ENCODE peak calls at places on chromosomes 11 and 22, in ten cellular contexts. One of them, this sample, is unnamed.

GRCh38 chr11:59173080-59173963 is 1.4 kb downstream of the DTX4 start:
- DNase-seq in A549: no peak
- DNase-seq in GM10248: no peak
- DNase-seq in upper lobe of left lung: peak; percentile 58
- DNase-seq in osteoblast: peak; percentile 86
- DNase-seq in endothelial cell: peak; percentile 58
- DNase-seq in HFF-Myc: no peak
- DNase-seq in GM20000: no peak
- DNase-seq in stomach: peak; percentile 35
- DNase-seq in spleen: peak; percentile 86
- DNase-seq in this sample: no peak

GRCh38 chr11:128857341-128857740 is 9.8 kb downstream of the KCNJ1 start:
- DNase-seq in A549: no peak
- DNase-seq in GM10248: no peak
- DNase-seq in upper lobe of left lung: no peak
- DNase-seq in osteoblast: no peak
- DNase-seq in endothelial cell: no peak
- DNase-seq in HFF-Myc: no peak
- DNase-seq in GM20000: no peak
- DNase-seq in stomach: no peak
- DNase-seq in spleen: no peak
- DNase-seq in this sample: no peak

GRCh38 chr11:8372641-8373381 is 109.1 kb upstream of the LMO1 start:
- DNase-seq in A549: no peak
- DNase-seq in GM10248: no peak
- DNase-seq in upper lobe of left lung: no peak
- DNase-seq in osteoblast: no peak
- DNase-seq in endothelial cell: no peak
- DNase-seq in HFF-Myc: no peak
- DNase-seq in GM20000: no peak
- DNase-seq in stomach: no peak
- DNase-seq in spleen: peak; percentile 51
- DNase-seq in this sample: peak; percentile 54

GRCh38 chr22:36022162-36022561 is 6.5 kb downstream of the RBFOX2 start:
- DNase-seq in A549: no peak
- DNase-seq in GM10248: no peak
- DNase-seq in upper lobe of left lung: no peak
- DNase-seq in osteoblast: peak; percentile 53
- DNase-seq in endothelial cell: no peak
- DNase-seq in HFF-Myc: no peak
- DNase-seq in GM20000: no peak
- DNase-seq in stomach: no peak
- DNase-seq in spleen: no peak
- DNase-seq in this sample: no peak

GRCh38 chr11:113540416-113541330 is 65.5 kb upstream of the DRD2 start:
- DNase-seq in A549: no peak
- DNase-seq in GM10248: no peak
- DNase-seq in upper lobe of left lung: no peak
- DNase-seq in osteoblast: no peak
- DNase-seq in endothelial cell: no peak
- DNase-seq in HFF-Myc: no peak
- DNase-seq in GM20000: no peak
- DNase-seq in stomach: no peak
- DNase-seq in spleen: no peak
- DNase-seq in this sample: no peak

GRCh38 chr11:37171451-37171850 is 573.4 kb upstream of the RAG2 start:
- DNase-seq in A549: no peak
- DNase-seq in GM10248: no peak
- DNase-seq in upper lobe of left lung: no peak
- DNase-seq in osteoblast: no peak
- DNase-seq in endothelial cell: no peak
- DNase-seq in HFF-Myc: no peak
- DNase-seq in GM20000: no peak
- DNase-seq in stomach: no peak
- DNase-seq in spleen: no peak
- DNase-seq in this sample: no peak

GRCh38 chr22:27318516-27318915 is 483.0 kb downstream of the MN1 start:
- DNase-seq in A549: no peak
- DNase-seq in GM10248: no peak
- DNase-seq in upper lobe of left lung: no peak
- DNase-seq in osteoblast: peak; percentile 87
- DNase-seq in endothelial cell: no peak
- DNase-seq in HFF-Myc: peak; percentile 12
- DNase-seq in GM20000: no peak
- DNase-seq in stomach: no peak
- DNase-seq in spleen: no peak
- DNase-seq in this sample: no peak

GRCh38 chr11:94459576-94459975 is 34.1 kb downstream of the MRE11 start:
- DNase-seq in A549: no peak
- DNase-seq in GM10248: no peak
- DNase-seq in upper lobe of left lung: no peak
- DNase-seq in osteoblast: no peak
- DNase-seq in endothelial cell: no peak
- DNase-seq in HFF-Myc: no peak
- DNase-seq in GM20000: no peak
- DNase-seq in stomach: no peak
- DNase-seq in spleen: no peak
- DNase-seq in this sample: no peak

GRCh38 chr22:49977578-49977977 is 17.0 kb downstream of the PIM3 start:
- DNase-seq in A549: no peak
- DNase-seq in GM10248: no peak
- DNase-seq in upper lobe of left lung: no peak
- DNase-seq in osteoblast: no peak
- DNase-seq in endothelial cell: no peak
- DNase-seq in HFF-Myc: no peak
- DNase-seq in GM20000: no peak
- DNase-seq in stomach: no peak
- DNase-seq in spleen: no peak
- DNase-seq in this sample: peak; percentile 14

GRCh38 chr11:3093281-3094191 is 36.3 kb upstream of the CARS1 start:
- DNase-seq in A549: no peak
- DNase-seq in GM10248: peak; percentile 12
- DNase-seq in upper lobe of left lung: no peak
- DNase-seq in osteoblast: peak; percentile 51
- DNase-seq in endothelial cell: no peak
- DNase-seq in HFF-Myc: no peak
- DNase-seq in GM20000: no peak
- DNase-seq in stomach: peak; percentile 25
- DNase-seq in spleen: no peak
- DNase-seq in this sample: peak; percentile 87

GRCh38 chr11:12706531-12707499 is 32.6 kb downstream of the TEAD1 start:
- DNase-seq in A549: no peak
- DNase-seq in GM10248: no peak
- DNase-seq in upper lobe of left lung: peak; percentile 36
- DNase-seq in osteoblast: no peak
- DNase-seq in endothelial cell: no peak
- DNase-seq in HFF-Myc: no peak
- DNase-seq in GM20000: no peak
- DNase-seq in stomach: peak; percentile 44
- DNase-seq in spleen: no peak
- DNase-seq in this sample: no peak

GRCh38 chr11:113849713-113850112 is 25.7 kb downstream of the USP28 start:
- DNase-seq in A549: no peak
- DNase-seq in GM10248: no peak
- DNase-seq in upper lobe of left lung: no peak
- DNase-seq in osteoblast: no peak
- DNase-seq in endothelial cell: no peak
- DNase-seq in HFF-Myc: no peak
- DNase-seq in GM20000: no peak
- DNase-seq in stomach: no peak
- DNase-seq in spleen: no peak
- DNase-seq in this sample: no peak

GRCh38 chr11:96038046-96038445 is 114.1 kb upstream of the MTMR2 start:
- DNase-seq in A549: no peak
- DNase-seq in GM10248: no peak
- DNase-seq in upper lobe of left lung: no peak
- DNase-seq in osteoblast: no peak
- DNase-seq in endothelial cell: no peak
- DNase-seq in HFF-Myc: no peak
- DNase-seq in GM20000: no peak
- DNase-seq in stomach: no peak
- DNase-seq in spleen: no peak
- DNase-seq in this sample: no peak

GRCh38 chr11:96036863-96037262 is 113.0 kb upstream of the MTMR2 start:
- DNase-seq in A549: no peak
- DNase-seq in GM10248: no peak
- DNase-seq in upper lobe of left lung: no peak
- DNase-seq in osteoblast: no peak
- DNase-seq in endothelial cell: no peak
- DNase-seq in HFF-Myc: no peak
- DNase-seq in GM20000: no peak
- DNase-seq in stomach: no peak
- DNase-seq in spleen: no peak
- DNase-seq in this sample: no peak

GRCh38 chr11:96035744-96036087 is 111.8 kb upstream of the MTMR2 start:
- DNase-seq in A549: no peak
- DNase-seq in GM10248: no peak
- DNase-seq in upper lobe of left lung: no peak
- DNase-seq in osteoblast: no peak
- DNase-seq in endothelial cell: no peak
- DNase-seq in HFF-Myc: no peak
- DNase-seq in GM20000: no peak
- DNase-seq in stomach: no peak
- DNase-seq in spleen: no peak
- DNase-seq in this sample: no peak

GRCh38 chr11:96035031-96035743 is 111.3 kb upstream of the MTMR2 start:
- DNase-seq in A549: no peak
- DNase-seq in GM10248: no peak
- DNase-seq in upper lobe of left lung: no peak
- DNase-seq in osteoblast: no peak
- DNase-seq in endothelial cell: no peak
- DNase-seq in HFF-Myc: no peak
- DNase-seq in GM20000: no peak
- DNase-seq in stomach: no peak
- DNase-seq in spleen: no peak
- DNase-seq in this sample: no peak

GRCh38 chr11:96037267-96037990 is 113.5 kb upstream of the MTMR2 start:
- DNase-seq in A549: peak; percentile 4
- DNase-seq in GM10248: no peak
- DNase-seq in upper lobe of left lung: no peak
- DNase-seq in osteoblast: peak; percentile 73
- DNase-seq in endothelial cell: no peak
- DNase-seq in HFF-Myc: no peak
- DNase-seq in GM20000: no peak
- DNase-seq in stomach: no peak
- DNase-seq in spleen: no peak
- DNase-seq in this sample: no peak
- TF ChIP-seq CTCF in A549: no peak
- TF ChIP-seq CTCF in GM10248: no peak
- TF ChIP-seq CTCF in upper lobe of left lung: no peak
- TF ChIP-seq CTCF in osteoblast: no peak
- TF ChIP-seq CTCF in endothelial cell: no peak
- TF ChIP-seq CTCF in HFF-Myc: no peak
- TF ChIP-seq CTCF in GM20000: no peak
- TF ChIP-seq CTCF in stomach: no peak
- TF ChIP-seq CTCF in spleen: no peak
- TF ChIP-seq CTCF in this sample: no peak

DNA sequence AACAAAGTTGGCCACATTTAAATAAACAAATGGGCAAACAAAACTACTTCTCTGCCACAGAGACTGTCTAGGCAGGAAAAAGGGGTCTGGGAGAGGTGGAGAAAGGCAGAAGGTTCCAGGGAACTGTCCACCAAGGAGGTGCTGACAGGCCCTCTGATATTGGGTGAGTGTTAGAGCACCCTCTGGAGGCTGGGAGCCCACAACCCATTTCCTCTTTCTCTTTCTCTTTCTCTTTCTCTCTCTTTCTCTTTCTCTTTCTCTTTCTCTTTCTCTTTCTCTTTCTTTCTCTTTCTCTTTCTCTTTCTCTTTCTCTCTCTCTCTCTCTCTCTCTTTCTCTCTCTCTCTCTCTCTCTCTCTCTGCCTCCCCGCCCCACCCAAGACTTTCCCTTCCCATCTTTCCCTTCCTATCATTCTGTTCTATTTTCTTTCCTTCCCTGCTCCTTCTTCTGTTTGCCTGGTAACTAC is 912.8 kb downstream of the DLG2 start:
- DNase-seq in A549: peak; percentile 58
- DNase-seq in GM10248: peak; percentile 43
- DNase-seq in upper lobe of left lung: peak; percentile 36
- DNase-seq in osteoblast: no peak
- DNase-seq in endothelial cell: peak; percentile 79
- DNase-seq in HFF-Myc: peak; percentile 1
- DNase-seq in GM20000: peak; percentile 56
- DNase-seq in stomach: peak; percentile 28
- DNase-seq in spleen: peak; percentile 16
- DNase-seq in this sample: no peak
- TF ChIP-seq CTCF in A549: peak; percentile 63
- TF ChIP-seq CTCF in GM10248: no peak
- TF ChIP-seq CTCF in upper lobe of left lung: no peak
- TF ChIP-seq CTCF in osteoblast: peak; percentile 27
- TF ChIP-seq CTCF in endothelial cell: no peak
- TF ChIP-seq CTCF in HFF-Myc: peak; percentile 32
- TF ChIP-seq CTCF in GM20000: peak; percentile 6
- TF ChIP-seq CTCF in stomach: no peak
- TF ChIP-seq CTCF in spleen: peak; percentile 52
- TF ChIP-seq CTCF in this sample: peak; percentile 71

GRCh38 chr11:88651556-88651955 is 314.0 kb upstream of the CTSC start:
- DNase-seq in A549: no peak
- DNase-seq in GM10248: no peak
- DNase-seq in upper lobe of left lung: no peak
- DNase-seq in osteoblast: no peak
- DNase-seq in endothelial cell: no peak
- DNase-seq in HFF-Myc: no peak
- DNase-seq in GM20000: no peak
- DNase-seq in stomach: no peak
- DNase-seq in spleen: no peak
- DNase-seq in this sample: no peak
- TF ChIP-seq CTCF in A549: no peak
- TF ChIP-seq CTCF in GM10248: no peak
- TF ChIP-seq CTCF in upper lobe of left lung: no peak
- TF ChIP-seq CTCF in osteoblast: no peak
- TF ChIP-seq CTCF in endothelial cell: no peak
- TF ChIP-seq CTCF in HFF-Myc: no peak
- TF ChIP-seq CTCF in GM20000: no peak
- TF ChIP-seq CTCF in stomach: no peak
- TF ChIP-seq CTCF in spleen: no peak
- TF ChIP-seq CTCF in this sample: no peak

DNA sequence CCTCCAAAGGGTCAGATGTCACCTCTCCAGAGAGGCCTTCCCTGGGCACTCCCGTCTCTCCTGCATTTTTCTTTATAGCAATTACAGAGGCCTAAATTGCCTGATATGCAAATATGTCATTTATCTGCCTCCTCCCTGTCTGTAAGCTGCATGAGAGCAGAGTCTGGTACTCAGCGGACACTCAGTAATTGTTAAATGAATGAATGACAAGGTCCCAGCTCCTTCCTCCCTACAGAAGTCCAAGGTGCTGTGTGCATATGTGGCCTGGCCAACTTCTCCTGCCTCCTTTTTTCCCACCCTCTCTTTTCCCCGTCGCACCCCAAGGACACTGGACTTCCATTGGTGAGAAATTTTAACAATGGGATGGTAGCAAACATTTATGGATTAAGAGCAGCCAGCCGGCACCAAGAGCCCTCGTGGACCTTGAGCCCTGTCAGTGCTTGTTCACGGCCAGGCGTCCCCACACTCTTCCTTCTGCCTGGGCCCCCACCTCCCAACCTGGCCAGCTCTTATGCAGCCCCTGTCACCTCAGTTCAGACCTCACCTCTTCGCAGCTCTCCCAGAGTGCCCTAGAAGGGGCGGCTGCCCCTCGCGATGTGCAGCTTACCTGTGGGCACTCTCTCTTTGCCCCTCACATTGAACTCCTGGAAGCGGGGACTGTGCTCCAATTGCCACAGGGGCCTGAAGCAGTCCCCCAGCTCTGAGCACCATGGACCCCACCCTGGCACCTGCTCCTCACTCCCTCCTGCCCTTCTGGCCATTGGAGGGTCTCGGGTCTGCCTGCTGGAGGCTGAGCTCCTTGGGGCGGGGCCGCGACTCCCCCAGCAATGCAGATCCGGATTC is 1.5 kb downstream of the TMPRSS6 start:
- DNase-seq in A549: no peak
- DNase-seq in GM10248: no peak
- DNase-seq in upper lobe of left lung: no peak
- DNase-seq in osteoblast: no peak
- DNase-seq in endothelial cell: no peak
- DNase-seq in HFF-Myc: no peak
- DNase-seq in GM20000: no peak
- DNase-seq in stomach: no peak
- DNase-seq in spleen: no peak
- DNase-seq in this sample: no peak
- TF ChIP-seq CTCF in A549: no peak
- TF ChIP-seq CTCF in GM10248: no peak
- TF ChIP-seq CTCF in upper lobe of left lung: no peak
- TF ChIP-seq CTCF in osteoblast: no peak
- TF ChIP-seq CTCF in endothelial cell: no peak
- TF ChIP-seq CTCF in HFF-Myc: no peak
- TF ChIP-seq CTCF in GM20000: no peak
- TF ChIP-seq CTCF in stomach: no peak
- TF ChIP-seq CTCF in spleen: no peak
- TF ChIP-seq CTCF in this sample: no peak

This sample was measured in chondrocyte.